ENCODE peak calls at places on chromosome 10, in five cellular contexts. N is heart right ventricle, Z is coronary artery, V is PC-3, T is neural progenitor cell. J is an unnamed sample.

GRCh38 chr10:48935141-48935540 is 4.5 kb downstream of the LRRC18 start:
- DNase-seq in N (no peak), Z (no peak), V (no peak), T (peak), J (no peak)

GRCh38 chr10:106978746-106979145 is 185.8 kb downstream of the SORCS1 start:
- DNase-seq in N (no peak), Z (no peak), V (peak), T (no peak), J (no peak)

GRCh38 chr10:11162828-11163599 is 145.3 kb downstream of the CELF2 start:
- DNase-seq in N (peak), Z (no peak), V (no peak), T (no peak), J (no peak)

GRCh38 chr10:6203331-6204062 is 765 bp downstream of the PFKFB3 start:
- DNase-seq in N (peak), Z (no peak), V (peak), T (peak), J (no peak)

GRCh38 chr10:3427846-3428442 is 255.4 kb upstream of the PITRM1 start:
- DNase-seq in N (no peak), Z (no peak), V (no peak), T (no peak), J (no peak)

GRCh38 chr10:74799840-74800239 is 26.6 kb upstream of the KAT6B start:
- DNase-seq in N (no peak), Z (no peak), V (peak), T (no peak), J (peak)

GRCh38 chr10:78327778-78328591 is 294.3 kb downstream of the RPS24 start:
- DNase-seq in N (no peak), Z (peak), V (no peak), T (no peak), J (no peak)

GRCh38 chr10:132443605-132443997 is 46.6 kb downstream of the PWWP2B start:
- DNase-seq in N (no peak), Z (no peak), V (peak), T (no peak), J (peak)

GRCh38 chr10:80154978-80155695 is 22.6 kb downstream of the PLAC9 start:
- DNase-seq in N (no peak), Z (no peak), V (peak), T (no peak), J (peak)

GRCh38 chr10:63522129-63522687 is 1.0 kb downstream of the REEP3 start:
- DNase-seq in N (no peak), Z (no peak), V (peak), T (no peak), J (no peak)

GRCh38 chr10:122173337-122173736 is 97.8 kb upstream of the BTBD16 start:
- DNase-seq in N (peak), Z (no peak), V (no peak), T (no peak), J (no peak)

GRCh38 chr10:122173766-122174435 is 97.2 kb upstream of the BTBD16 start:
- DNase-seq in N (no peak), Z (no peak), V (no peak), T (no peak), J (no peak)

GRCh38 chr10:122170802-122171201 is 100.3 kb upstream of the BTBD16 start:
- DNase-seq in N (no peak), Z (no peak), V (no peak), T (peak), J (no peak)

GRCh38 chr10:122172311-122173008 is 98.6 kb upstream of the BTBD16 start:
- DNase-seq in N (peak), Z (no peak), V (no peak), T (peak), J (no peak)

GRCh38 chr10:122171270-122171669 is 99.8 kb upstream of the BTBD16 start:
- DNase-seq in N (no peak), Z (no peak), V (no peak), T (no peak), J (no peak)
- TF ChIP-seq CTCF in N (no peak), Z (no peak), V (no peak), T (no peak), J (no peak)

GRCh38 chr10:99540673-99541531 is 8.2 kb downstream of the NKX2-3 start:
- DNase-seq in N (no peak), Z (no peak), V (peak), T (peak), J (no peak)
- H3K4me3 ChIP-seq in N (no peak), Z (peak), V (peak), T (no peak), J (no peak)

GRCh38 chr10:14602807-14603538 is 171.7 kb downstream of the FAM107B start:
- DNase-seq in N (no peak), Z (no peak), V (peak), T (no peak), J (no peak)

GRCh38 chr10:14606633-14607032 is 168.1 kb downstream of the FAM107B start:
- DNase-seq in N (no peak), Z (no peak), V (no peak), T (no peak), J (no peak)

GRCh38 chr10:14603539-14604102 is 171.1 kb downstream of the FAM107B start:
- DNase-seq in N (no peak), Z (no peak), V (peak), T (peak), J (no peak)

GRCh38 chr10:14605231-14605925 is 169.3 kb downstream of the FAM107B start:
- DNase-seq in N (no peak), Z (no peak), V (peak), T (peak), J (no peak)

DNA sequence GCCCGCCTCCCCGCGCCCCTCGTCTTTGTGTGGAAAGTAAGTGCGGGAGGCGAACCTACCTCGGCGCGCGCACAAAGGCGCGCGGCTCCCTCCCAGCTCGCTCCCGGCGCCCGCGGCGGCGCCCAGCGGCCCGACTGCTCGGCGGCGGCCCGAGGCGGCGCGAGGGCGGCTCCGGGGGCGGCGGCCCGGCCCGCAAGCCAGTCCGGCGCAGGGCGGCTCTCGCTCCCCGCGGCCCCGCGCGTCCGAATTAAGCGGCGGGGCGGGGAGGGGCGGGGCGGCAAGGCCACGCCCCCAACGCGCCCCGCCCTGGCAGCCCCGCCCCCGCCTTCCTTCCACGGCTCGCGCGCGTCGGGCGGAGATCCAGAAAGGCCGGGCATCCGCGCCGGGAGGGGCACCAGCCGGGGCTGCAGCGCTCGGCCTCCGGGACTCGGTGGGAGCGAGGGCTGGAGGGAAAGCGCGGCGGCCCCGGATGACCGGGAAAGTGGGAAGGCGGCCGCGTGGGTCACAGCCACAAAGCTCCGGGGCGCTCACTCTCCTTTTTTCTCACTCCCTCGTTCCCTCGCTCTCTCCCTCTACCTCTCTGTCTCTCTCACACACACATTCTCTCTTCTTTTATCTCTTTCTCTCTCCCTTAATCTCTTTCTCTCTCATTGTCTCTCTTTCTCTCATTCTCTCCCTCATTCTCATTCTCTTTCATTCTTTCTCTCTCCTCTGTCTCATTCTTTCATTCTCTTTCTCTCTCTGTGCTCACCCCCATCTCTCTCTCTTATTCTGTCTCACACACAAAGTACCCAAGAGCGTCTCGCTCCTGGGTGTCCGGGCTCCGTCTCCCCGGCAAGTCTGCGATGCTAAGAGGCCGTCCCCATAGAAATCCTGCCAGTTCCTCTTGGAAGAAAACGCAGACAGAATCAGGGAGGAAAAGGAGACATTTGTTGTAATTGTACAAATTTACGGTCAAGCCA is 170.2 kb downstream of the FAM107B start:
- DNase-seq in N (peak), Z (peak), V (peak), T (peak), J (peak)
- H3K27ac ChIP-seq in N (no peak), Z (peak), V (peak), T (no peak), J (peak)

GRCh38 chr10:118259288-118259906 is 82.7 kb downstream of the FAM204A start:
- DNase-seq in N (no peak), Z (no peak), V (peak), T (peak), J (no peak)

GRCh38 chr10:118264252-118264651 is 77.9 kb downstream of the FAM204A start:
- DNase-seq in N (no peak), Z (no peak), V (no peak), T (no peak), J (no peak)

GRCh38 chr10:118264838-118265470 is 77.2 kb downstream of the FAM204A start:
- DNase-seq in N (no peak), Z (no peak), V (no peak), T (no peak), J (no peak)
- TF ChIP-seq CTCF in N (no peak), Z (no peak), V (no peak), T (no peak), J (no peak)